ENCODE peak calls at places on chromosomes 4 and X, in four cellular contexts. C, H, E and D are unnamed samples.

GRCh38 chr4:40199999-40200880 is 3.4 kb downstream of the RHOH start:
- DNase-seq in C (no peak), H (no peak), E (no peak), D (no peak)

GRCh38 chr4:80185787-80186548 is 11.3 kb upstream of the PRDM8 start:
- DNase-seq in C (no peak), H (peak; percentile 44), E (no peak), D (peak; percentile 26)

GRCh38 chrX:70979136-70979762 is 48.4 kb upstream of the SLC7A3 start:
- DNase-seq in C (no peak), H (peak; percentile 66), E (peak; percentile 51), D (peak; percentile 74)

GRCh38 chrX:151982217-151982616 is 7.7 kb upstream of the GABRE start:
- DNase-seq in C (no peak), H (peak; percentile 82), E (peak; percentile 39), D (no peak)

GRCh38 chr4:83961575-83961974 is 425.7 kb downstream of the GPAT3 start:
- DNase-seq in C (no peak), H (peak; percentile 44), E (no peak), D (no peak)

GRCh38 chr4:114364857-114365256 is 233.8 kb upstream of the UGT8 start:
- DNase-seq in C (no peak), H (peak; percentile 79), E (no peak), D (peak; percentile 47)

GRCh38 chrX:11791090-11791489 is 33.1 kb downstream of the MSL3 start:
- DNase-seq in C (no peak), H (no peak), E (no peak), D (no peak)

GRCh38 chr4:19478791-19479190 is 772.9 kb upstream of the SLIT2 start:
- DNase-seq in C (no peak), H (peak; percentile 50), E (no peak), D (no peak)

GRCh38 chr4:82774711-82775171 is 23.9 kb downstream of the SCD5 start:
- DNase-seq in C (no peak), H (peak; percentile 71), E (no peak), D (no peak)

GRCh38 chr4:56979674-56980073 is 978 bp downstream of the POLR2B start:
- DNase-seq in C (no peak), H (peak; percentile 69), E (peak; percentile 48), D (peak; percentile 46)

GRCh38 chr4:162485486-162485885 is 321.7 kb upstream of the FSTL5 start:
- DNase-seq in C (no peak), H (peak; percentile 40), E (no peak), D (no peak)

GRCh38 chr4:6938758-6939201 is 29.2 kb downstream of the TBC1D14 start:
- DNase-seq in C (no peak), H (no peak), E (no peak), D (no peak)

GRCh38 chrX:155086961-155087735 is 15.8 kb downstream of the BRCC3 start:
- DNase-seq in C (no peak), H (no peak), E (no peak), D (no peak)

GRCh38 chr4:58081356-58081755 is 971.2 kb upstream of the IGFBP7 start:
- DNase-seq in C (no peak), H (no peak), E (no peak), D (no peak)

GRCh38 chr4:85861064-85861767 is 386.3 kb downstream of the ARHGAP24 start:
- DNase-seq in C (no peak), H (no peak), E (peak; percentile 30), D (no peak)

GRCh38 chr4:181822005-181822375 is 421.2 kb upstream of the TENM3 start:
- DNase-seq in C (no peak), H (no peak), E (no peak), D (no peak)

GRCh38 chr4:114535725-114536124 is 62.9 kb upstream of the UGT8 start:
- DNase-seq in C (no peak), H (no peak), E (no peak), D (no peak)

GRCh38 chrX:49160908-49161307 is 1.6 kb upstream of the MAGIX start:
- DNase-seq in C (no peak), H (no peak), E (no peak), D (no peak)

GRCh38 chrX:96407981-96408380 is 276.7 kb upstream of the DIAPH2 start:
- DNase-seq in C (no peak), H (no peak), E (no peak), D (no peak)

GRCh38 chrX:109760241-109760921 is 27.3 kb upstream of the ACSL4 start:
- DNase-seq in C (no peak), H (no peak), E (no peak), D (no peak)

GRCh38 chr4:6418193-6418755 is 54.1 kb downstream of the PPP2R2C start:
- DNase-seq in C (no peak), H (no peak), E (no peak), D (no peak)

GRCh38 chrX:115898382-115899001 is 272.1 kb upstream of the AGTR2 start:
- DNase-seq in C (peak; percentile 6), H (no peak), E (no peak), D (peak; percentile 43)

GRCh38 chr4:37628977-37629609 is 57.1 kb downstream of the RELL1 start:
- DNase-seq in C (peak; percentile 59), H (peak; percentile 90), E (peak; percentile 67), D (no peak)

GRCh38 chr4:40354158-40354557 is 19.0 kb downstream of the CHRNA9 start:
- DNase-seq in C (no peak), H (no peak), E (no peak), D (no peak)

GRCh38 chrX:132209527-132209926 is 9.7 kb downstream of the RAP2C start:
- DNase-seq in C (no peak), H (peak; percentile 37), E (no peak), D (no peak)

GRCh38 chr4:3572363-3572762 is 40.1 kb upstream of the LRPAP1 start:
- DNase-seq in C (no peak), H (no peak), E (no peak), D (peak; percentile 58)

GRCh38 chr4:84965558-84966381 is 720 bp downstream of the WDFY3 start:
- DNase-seq in C (no peak), H (peak; percentile 74), E (peak; percentile 82), D (peak; percentile 68)

GRCh38 chr4:182354106-182354505 is 110.9 kb downstream of the TENM3 start:
- DNase-seq in C (no peak), H (no peak), E (no peak), D (no peak)

GRCh38 chr4:2337896-2338295 is 76.0 kb upstream of the MXD4 start:
- DNase-seq in C (no peak), H (no peak), E (no peak), D (no peak)

GRCh38 chr4:14513471-14513870 is 488.8 kb upstream of the CPEB2 start:
- DNase-seq in C (no peak), H (no peak), E (no peak), D (no peak)

GRCh38 chr4:161186750-161187149 is 977.0 kb downstream of the FSTL5 start:
- DNase-seq in C (no peak), H (no peak), E (no peak), D (no peak)

GRCh38 chr4:72471816-72472215 is 97.2 kb downstream of the ADAMTS3 start:
- DNase-seq in C (no peak), H (no peak), E (no peak), D (peak; percentile 17)

GRCh38 chrX:41661366-41662095 is 27.2 kb upstream of the GPR34 start:
- DNase-seq in C (no peak), H (peak; percentile 61), E (no peak), D (no peak)

GRCh38 chr4:40316782-40317635 is 18.1 kb upstream of the CHRNA9 start:
- DNase-seq in C (peak; percentile 80), H (peak; percentile 96), E (peak; percentile 87), D (peak; percentile 93)

GRCh38 chr4:137677851-137678250 is 145.6 kb upstream of the PCDH18 start:
- DNase-seq in C (no peak), H (peak; percentile 90), E (no peak), D (no peak)

GRCh38 chr4:56408978-56409377 is 21.7 kb upstream of the AASDH start:
- DNase-seq in C (no peak), H (no peak), E (no peak), D (peak; percentile 41)

DNA sequence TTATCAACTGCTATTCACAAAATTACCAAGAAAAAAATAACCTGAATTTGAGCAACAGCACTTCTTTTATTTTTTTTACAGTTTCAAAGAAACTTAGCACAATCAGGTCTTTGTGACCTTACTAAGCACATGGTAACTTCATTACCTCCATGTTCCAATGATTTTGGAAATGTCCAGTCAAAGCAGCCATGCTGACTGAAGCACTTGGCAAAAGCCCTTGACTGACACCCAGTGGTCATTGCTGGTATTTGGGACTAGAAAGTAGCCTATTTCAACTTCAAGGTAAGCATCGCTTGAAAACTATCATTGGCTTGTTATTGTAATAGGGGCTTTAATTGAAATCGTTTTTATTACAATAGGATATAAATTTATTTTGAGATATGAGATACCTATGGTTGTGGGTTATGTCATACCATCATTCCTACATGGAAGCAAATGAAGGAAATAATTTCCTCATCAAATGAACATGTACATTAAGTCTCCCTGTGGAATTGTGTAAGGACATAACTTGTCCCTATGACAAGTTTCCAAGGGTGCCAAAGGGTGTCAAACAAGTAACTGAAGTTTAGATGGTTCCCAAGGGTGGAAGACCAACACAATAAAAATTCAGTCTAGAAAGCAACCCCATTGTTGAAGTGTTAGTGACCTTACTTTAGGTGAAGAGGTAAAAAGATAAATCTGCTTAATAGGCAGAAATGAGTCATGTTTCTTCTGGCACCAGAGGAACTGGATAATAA is 15.2 kb upstream of the ANXA10 start:
- DNase-seq in C (peak; percentile 88), H (peak; percentile 69), E (peak; percentile 80), D (peak; percentile 75)
- H3K9me2 ChIP-seq in C (no peaks in the 10 kb centered on the region), H (no peaks in the 10 kb centered on the region), E (no peaks in the 10 kb centered on the region), D (no peaks in the 10 kb centered on the region)

GRCh38 chrX:153905481-153906095 is 1.1 kb downstream of the AVPR2 start:
- DNase-seq in C (no peak), H (no peak), E (no peak), D (no peak)
- H3K27ac ChIP-seq in C (no peak overlapping the region), H (no peak overlapping the region), E (no peak overlapping the region), D (no peak overlapping the region)

DNA sequence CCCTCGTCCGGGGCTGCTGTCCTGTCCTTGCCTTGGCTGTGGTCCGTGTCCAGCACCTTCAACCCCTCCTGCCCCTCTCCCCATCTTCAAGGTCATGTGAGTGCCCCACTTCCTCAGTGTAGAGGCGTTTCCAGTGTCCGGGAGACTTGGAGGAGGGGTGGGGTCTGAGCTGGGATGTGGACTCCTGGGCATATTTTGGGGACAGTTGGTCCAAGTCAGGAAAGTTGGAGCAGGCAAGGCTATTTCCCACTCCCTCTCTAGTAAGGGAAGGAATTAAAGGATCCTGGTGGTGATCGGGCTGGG is 3.0 kb downstream of the PCGF3 start:
- DNase-seq in C (no peak), H (no peak), E (no peak), D (no peak)
- H3K4me3 ChIP-seq in C (no peak overlapping the region), H (no peak overlapping the region), E (no peak overlapping the region), D (no peak overlapping the region)

GRCh38 chrX:133265331-133265730 is 47.2 kb upstream of the TFDP3 start:
- DNase-seq in C (no peak), H (no peak), E (no peak), D (peak; percentile 91)

GRCh38 chrX:133273180-133273579 is 55.0 kb upstream of the TFDP3 start:
- DNase-seq in C (no peak), H (no peak), E (no peak), D (no peak)

GRCh38 chrX:133269168-133269567 is 51.0 kb upstream of the TFDP3 start:
- DNase-seq in C (no peak), H (no peak), E (no peak), D (no peak)

DNA sequence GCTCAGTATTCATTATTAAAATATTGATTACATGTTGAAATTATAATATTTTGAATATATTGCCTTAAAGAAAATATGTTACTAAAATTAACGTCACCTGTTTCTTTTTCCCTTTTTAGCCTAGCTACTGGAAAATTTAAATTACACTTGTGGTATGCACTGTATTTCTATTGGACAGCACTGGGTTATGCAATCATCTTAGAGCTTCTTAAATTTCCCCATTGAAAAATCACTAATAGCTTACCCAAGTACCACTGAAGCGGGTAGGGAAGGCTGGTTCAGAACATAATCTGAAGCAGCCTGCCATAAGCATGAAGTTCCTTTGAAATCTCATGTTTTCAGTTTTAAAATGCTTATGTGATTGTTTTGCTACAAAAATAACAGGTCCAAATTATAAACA is 49.5 kb upstream of the TFDP3 start:
- DNase-seq in C (no peak), H (no peak), E (no peak), D (no peak)
- H3K9me2 ChIP-seq in C (no peaks in the 10 kb centered on the region), H (no peaks in the 10 kb centered on the region), E (no peaks in the 10 kb centered on the region), D (no peaks in the 10 kb centered on the region)